ENCODE peak calls at places on chromosome 10, in seven cellular contexts. One of them, this sample, is unnamed.

GRCh38 chr10:61952028-61952638 is 50.6 kb downstream of the ARID5B start:
- DNase-seq in Peyer's patch: no peak
- DNase-seq in fibroblast of mammary gland: no peak
- DNase-seq in GM23338: no peak
- DNase-seq in AG10803: no peak
- DNase-seq in neural progenitor cell: no peak
- DNase-seq in left ventricle myocardium inferior: no peak
- DNase-seq in this sample: no peak

GRCh38 chr10:117374506-117375359 is 507 bp downstream of the PDZD8 start:
- DNase-seq in Peyer's patch: no peak
- DNase-seq in left ventricle myocardium inferior: peak; percentile 55
- DNase-seq in GM23338: peak; percentile 66
- DNase-seq in neural progenitor cell: peak; percentile 77
- DNase-seq in fibroblast of mammary gland: peak; percentile 41
- DNase-seq in AG10803: peak; percentile 36
- DNase-seq in this sample: peak; percentile 47

GRCh38 chr10:59227136-59227673 is 50.8 kb downstream of the PHYHIPL start:
- DNase-seq in AG10803: no peak
- DNase-seq in Peyer's patch: no peak
- DNase-seq in fibroblast of mammary gland: no peak
- DNase-seq in left ventricle myocardium inferior: no peak
- DNase-seq in GM23338: peak; percentile 40
- DNase-seq in neural progenitor cell: peak; percentile 13
- DNase-seq in this sample: no peak

GRCh38 chr10:11875499-11876281 is 52.5 kb downstream of the PROSER2 start:
- DNase-seq in fibroblast of mammary gland: peak; percentile 78
- DNase-seq in Peyer's patch: peak; percentile 74
- DNase-seq in AG10803: peak; percentile 93
- DNase-seq in GM23338: peak; percentile 58
- DNase-seq in neural progenitor cell: peak; percentile 28
- DNase-seq in left ventricle myocardium inferior: peak; percentile 77
- DNase-seq in this sample: peak; percentile 82

GRCh38 chr10:103765981-103766380 is 89.4 kb downstream of the SH3PXD2A start:
- DNase-seq in Peyer's patch: no peak
- DNase-seq in AG10803: no peak
- DNase-seq in GM23338: no peak
- DNase-seq in neural progenitor cell: no peak
- DNase-seq in left ventricle myocardium inferior: peak; percentile 50
- DNase-seq in fibroblast of mammary gland: no peak
- DNase-seq in this sample: no peak

GRCh38 chr10:51000976-51001375 is 73.3 kb upstream of the PRKG1 start:
- DNase-seq in left ventricle myocardium inferior: no peak
- DNase-seq in neural progenitor cell: no peak
- DNase-seq in AG10803: peak; percentile 72
- DNase-seq in GM23338: no peak
- DNase-seq in fibroblast of mammary gland: peak; percentile 36
- DNase-seq in Peyer's patch: no peak
- DNase-seq in this sample: peak; percentile 64

GRCh38 chr10:17673517-17674051 is 29.6 kb downstream of the STAM start:
- DNase-seq in left ventricle myocardium inferior: no peak
- DNase-seq in neural progenitor cell: peak; percentile 61
- DNase-seq in Peyer's patch: no peak
- DNase-seq in AG10803: peak; percentile 90
- DNase-seq in GM23338: peak; percentile 85
- DNase-seq in fibroblast of mammary gland: peak; percentile 93
- DNase-seq in this sample: peak; percentile 98

GRCh38 chr10:115856580-115856979 is 416.4 kb downstream of the GFRA1 start:
- DNase-seq in AG10803: no peak
- DNase-seq in fibroblast of mammary gland: no peak
- DNase-seq in GM23338: peak; percentile 29
- DNase-seq in Peyer's patch: no peak
- DNase-seq in neural progenitor cell: peak; percentile 77
- DNase-seq in left ventricle myocardium inferior: no peak
- DNase-seq in this sample: peak; percentile 9

GRCh38 chr10:117663750-117664149 is 121.2 kb downstream of the EMX2 start:
- DNase-seq in neural progenitor cell: no peak
- DNase-seq in GM23338: no peak
- DNase-seq in left ventricle myocardium inferior: no peak
- DNase-seq in AG10803: peak; percentile 98
- DNase-seq in Peyer's patch: no peak
- DNase-seq in fibroblast of mammary gland: peak; percentile 93
- DNase-seq in this sample: peak; percentile 97

GRCh38 chr10:87585565-87586514 is 73.8 kb upstream of the PAPSS2 start:
- DNase-seq in left ventricle myocardium inferior: no peak
- DNase-seq in fibroblast of mammary gland: peak; percentile 54
- DNase-seq in AG10803: no peak
- DNase-seq in Peyer's patch: no peak
- DNase-seq in neural progenitor cell: no peak
- DNase-seq in GM23338: no peak
- DNase-seq in this sample: peak; percentile 74

GRCh38 chr10:91156196-91156595 is 64.3 kb upstream of the PCGF5 start:
- DNase-seq in GM23338: no peak
- DNase-seq in fibroblast of mammary gland: no peak
- DNase-seq in Peyer's patch: no peak
- DNase-seq in left ventricle myocardium inferior: no peak
- DNase-seq in AG10803: no peak
- DNase-seq in neural progenitor cell: no peak
- DNase-seq in this sample: no peak

DNA sequence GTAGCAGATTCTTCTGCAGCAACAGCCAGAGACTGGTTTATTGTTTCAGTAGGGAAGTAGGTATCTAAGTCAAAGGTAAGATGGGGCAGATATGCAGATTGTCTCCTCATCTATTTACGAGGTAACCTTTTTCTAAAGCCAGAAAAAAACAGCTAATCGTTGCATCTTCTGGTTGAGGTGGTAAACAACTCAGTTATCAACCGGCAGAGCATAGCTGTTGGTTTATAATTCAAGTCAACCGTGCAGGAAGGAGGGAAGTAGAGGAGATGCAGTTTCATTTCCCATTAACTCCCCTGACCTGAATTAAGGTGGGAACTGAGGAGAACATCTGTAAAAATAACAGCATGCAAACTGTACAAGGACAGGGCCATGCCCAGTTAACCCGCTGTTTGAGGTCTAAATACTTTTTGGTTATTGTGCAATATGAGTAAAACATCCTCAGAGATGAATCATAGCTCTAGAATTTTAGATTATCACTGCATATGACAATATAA is 156.5 kb upstream of the ITGB1 start:
- DNase-seq in GM23338: no peak
- DNase-seq in Peyer's patch: no peak
- DNase-seq in neural progenitor cell: no peak
- DNase-seq in AG10803: peak; percentile 74
- DNase-seq in fibroblast of mammary gland: peak; percentile 71
- DNase-seq in left ventricle myocardium inferior: no peak
- DNase-seq in this sample: peak; percentile 85
- H3K4me3 ChIP-seq in GM23338: no peak overlapping the region
- H3K4me3 ChIP-seq in Peyer's patch: no peak overlapping the region
- H3K4me3 ChIP-seq in neural progenitor cell: no peak overlapping the region
- H3K4me3 ChIP-seq in AG10803: no peak overlapping the region
- H3K4me3 ChIP-seq in fibroblast of mammary gland: no peak overlapping the region
- H3K4me3 ChIP-seq in left ventricle myocardium inferior: no peak overlapping the region
- H3K4me3 ChIP-seq in this sample: no peak overlapping the region

GRCh38 chr10:21495686-21496284 is 29.7 kb downstream of the SKIDA1 start:
- DNase-seq in left ventricle myocardium inferior: peak; percentile 85
- DNase-seq in neural progenitor cell: peak; percentile 95
- DNase-seq in Peyer's patch: peak; percentile 87
- DNase-seq in AG10803: peak; percentile 74
- DNase-seq in GM23338: peak; percentile 95
- DNase-seq in fibroblast of mammary gland: peak; percentile 76
- DNase-seq in this sample: peak; percentile 86

GRCh38 chr10:21498416-21498815 is 27.1 kb downstream of the SKIDA1 start:
- DNase-seq in fibroblast of mammary gland: no peak
- DNase-seq in Peyer's patch: no peak
- DNase-seq in left ventricle myocardium inferior: no peak
- DNase-seq in neural progenitor cell: no peak
- DNase-seq in AG10803: no peak
- DNase-seq in GM23338: no peak
- DNase-seq in this sample: no peak

GRCh38 chr10:21498977-21499376 is 26.5 kb downstream of the SKIDA1 start:
- DNase-seq in GM23338: peak; percentile 45
- DNase-seq in fibroblast of mammary gland: no peak
- DNase-seq in left ventricle myocardium inferior: no peak
- DNase-seq in AG10803: no peak
- DNase-seq in Peyer's patch: no peak
- DNase-seq in neural progenitor cell: peak; percentile 59
- DNase-seq in this sample: no peak

GRCh38 chr10:21496285-21497176 is 29.0 kb downstream of the SKIDA1 start:
- DNase-seq in fibroblast of mammary gland: peak; percentile 34
- DNase-seq in neural progenitor cell: peak; percentile 84
- DNase-seq in AG10803: peak; percentile 38
- DNase-seq in left ventricle myocardium inferior: peak; percentile 46
- DNase-seq in GM23338: peak; percentile 63
- DNase-seq in Peyer's patch: peak; percentile 72
- DNase-seq in this sample: no peak

DNA sequence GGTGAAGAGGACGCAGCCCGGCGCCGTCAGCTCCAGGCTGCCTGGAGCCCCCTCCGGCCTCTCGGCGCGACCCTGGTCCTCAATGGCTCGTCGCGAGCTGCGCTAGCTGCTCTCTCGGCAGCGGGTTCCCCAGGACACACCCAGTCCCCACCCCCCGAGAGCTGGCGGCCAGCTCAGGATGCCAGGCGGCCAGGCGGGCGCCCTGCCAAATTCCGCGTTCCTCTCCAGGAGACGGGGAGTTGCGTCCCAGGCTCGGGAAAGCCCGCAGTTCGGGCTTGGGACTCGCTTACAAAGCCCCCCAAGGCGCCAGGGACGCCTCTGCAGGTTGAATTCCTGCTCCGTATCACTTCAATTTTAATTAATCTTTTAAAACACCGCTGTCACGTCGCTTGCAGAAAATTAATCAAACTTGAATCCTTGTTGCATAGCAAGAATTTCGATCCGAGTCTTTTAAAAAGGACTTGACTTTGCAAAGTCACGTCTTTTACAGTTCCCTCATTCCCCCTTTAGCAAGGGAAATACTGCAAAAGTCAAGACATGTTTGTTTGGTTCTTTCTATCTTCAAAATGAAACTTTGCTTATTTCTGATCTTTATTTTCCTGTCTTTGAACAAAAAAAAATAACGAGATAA is 28.2 kb downstream of the SKIDA1 start:
- DNase-seq in neural progenitor cell: peak; percentile 90
- DNase-seq in AG10803: peak; percentile 86
- DNase-seq in GM23338: peak; percentile 91
- DNase-seq in Peyer's patch: peak; percentile 89
- DNase-seq in fibroblast of mammary gland: peak; percentile 73
- DNase-seq in left ventricle myocardium inferior: peak; percentile 92
- DNase-seq in this sample: peak; percentile 62
- TF ChIP-seq CTCF in neural progenitor cell: no peak
- TF ChIP-seq CTCF in AG10803: no peak
- TF ChIP-seq CTCF in GM23338: no peak
- TF ChIP-seq CTCF in Peyer's patch: no peak
- TF ChIP-seq CTCF in fibroblast of mammary gland: no peak
- TF ChIP-seq CTCF in left ventricle myocardium inferior: no peak
- TF ChIP-seq CTCF in this sample: no peak

DNA sequence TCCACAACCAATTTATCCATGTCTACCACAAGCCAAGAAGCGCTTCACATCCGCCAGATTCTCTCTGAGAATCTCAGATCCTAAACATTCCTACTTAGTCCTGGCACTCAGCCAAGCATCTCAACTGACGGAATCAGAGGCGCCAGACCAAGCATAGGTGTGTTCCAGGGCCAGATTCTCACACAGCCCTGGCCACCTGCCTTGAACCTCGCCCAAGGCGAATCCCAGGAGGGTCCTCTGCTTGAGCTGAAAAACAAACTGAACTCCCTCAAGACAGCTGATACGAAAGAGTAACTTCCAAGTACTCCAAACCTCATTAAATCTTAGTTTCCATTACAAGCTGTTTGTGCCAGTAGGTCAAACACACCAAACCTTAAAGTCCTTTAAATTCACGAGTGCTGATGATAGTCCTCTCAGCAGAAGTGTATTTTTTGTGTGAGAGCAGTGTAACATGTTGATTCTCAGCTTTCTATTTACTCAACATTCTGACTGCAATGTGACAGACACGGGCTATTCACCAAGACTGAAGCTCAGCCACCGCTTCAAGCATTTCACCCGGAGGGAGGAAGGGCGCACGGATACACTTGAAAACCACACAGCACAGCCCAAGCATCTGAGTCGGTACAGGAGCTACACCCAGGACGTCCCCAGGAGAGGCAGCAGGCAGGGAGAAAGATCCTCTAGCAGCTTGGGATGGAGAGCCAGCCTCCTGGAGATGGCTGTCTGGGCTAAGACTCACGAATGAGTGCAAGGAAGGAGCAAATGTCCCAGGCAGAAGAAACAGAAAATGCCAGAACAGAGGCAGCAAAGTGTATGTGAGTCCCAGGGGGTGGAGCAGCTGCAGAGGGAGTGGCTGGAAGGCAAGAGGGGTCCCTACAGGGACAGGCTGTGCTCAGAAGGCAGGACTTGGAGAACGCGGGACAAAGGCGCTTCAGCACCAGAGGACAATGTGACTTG is 6.0 kb downstream of the PARD3 start:
- DNase-seq in neural progenitor cell: peak; percentile 75
- DNase-seq in left ventricle myocardium inferior: peak; percentile 42
- DNase-seq in GM23338: peak; percentile 76
- DNase-seq in AG10803: peak; percentile 40
- DNase-seq in fibroblast of mammary gland: no peak
- DNase-seq in Peyer's patch: no peak
- DNase-seq in this sample: peak; percentile 56
- H3K4me3 ChIP-seq in neural progenitor cell: peak overlapping the region; percentile 27
- H3K4me3 ChIP-seq in left ventricle myocardium inferior: peak overlapping the region; percentile 48
- H3K4me3 ChIP-seq in GM23338: peak overlapping the region; percentile 36
- H3K4me3 ChIP-seq in AG10803: peak overlapping the region; percentile 58
- H3K4me3 ChIP-seq in fibroblast of mammary gland: peak overlapping the region; percentile 15
- H3K4me3 ChIP-seq in Peyer's patch: no peak overlapping the region
- H3K4me3 ChIP-seq in this sample: peak overlapping the region; percentile 53

GRCh38 chr10:43105119-43105792 is 28.4 kb downstream of the RET start:
- DNase-seq in neural progenitor cell: peak; percentile 92
- DNase-seq in Peyer's patch: peak; percentile 81
- DNase-seq in fibroblast of mammary gland: peak; percentile 60
- DNase-seq in GM23338: peak; percentile 92
- DNase-seq in AG10803: peak; percentile 67
- DNase-seq in left ventricle myocardium inferior: peak; percentile 77
- DNase-seq in this sample: peak; percentile 75

GRCh38 chr10:43106256-43107091 is 29.6 kb downstream of the RET start:
- DNase-seq in GM23338: no peak
- DNase-seq in neural progenitor cell: no peak
- DNase-seq in left ventricle myocardium inferior: no peak
- DNase-seq in AG10803: no peak
- DNase-seq in fibroblast of mammary gland: no peak
- DNase-seq in Peyer's patch: no peak
- DNase-seq in this sample: no peak

GRCh38 chr10:43108951-43109350 is 29.3 kb upstream of the CSGALNACT2 start:
- DNase-seq in Peyer's patch: no peak
- DNase-seq in left ventricle myocardium inferior: peak; percentile 1
- DNase-seq in GM23338: no peak
- DNase-seq in fibroblast of mammary gland: no peak
- DNase-seq in neural progenitor cell: no peak
- DNase-seq in AG10803: no peak
- DNase-seq in this sample: no peak

GRCh38 chr10:43102063-43102828 is 25.4 kb downstream of the RET start:
- DNase-seq in GM23338: no peak
- DNase-seq in neural progenitor cell: no peak
- DNase-seq in Peyer's patch: no peak
- DNase-seq in fibroblast of mammary gland: no peak
- DNase-seq in left ventricle myocardium inferior: no peak
- DNase-seq in AG10803: no peak
- DNase-seq in this sample: no peak

DNA sequence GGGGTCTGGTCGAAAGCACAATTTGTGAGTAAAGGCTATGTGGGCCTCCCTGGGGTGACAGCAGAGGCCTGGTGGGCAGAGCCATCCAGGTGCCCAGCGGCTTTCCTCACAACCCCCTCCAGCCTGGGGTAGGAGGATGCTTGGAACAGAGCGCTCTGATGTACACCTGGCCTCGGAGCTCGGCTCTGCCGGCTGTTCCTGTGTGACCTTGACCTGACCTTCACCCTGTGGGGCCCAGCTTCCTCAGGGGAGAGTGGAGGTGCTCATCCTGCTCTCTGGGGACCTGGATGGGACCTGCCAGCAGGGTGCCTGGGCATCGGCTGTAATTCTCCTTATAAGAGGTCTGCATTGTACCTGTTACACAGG is 28.9 kb downstream of the RET start:
- DNase-seq in GM23338: no peak
- DNase-seq in Peyer's patch: no peak
- DNase-seq in AG10803: no peak
- DNase-seq in fibroblast of mammary gland: no peak
- DNase-seq in neural progenitor cell: no peak
- DNase-seq in left ventricle myocardium inferior: no peak
- DNase-seq in this sample: no peak
- TF ChIP-seq CTCF in GM23338: no peak
- TF ChIP-seq CTCF in Peyer's patch: no peak
- TF ChIP-seq CTCF in AG10803: no peak
- TF ChIP-seq CTCF in fibroblast of mammary gland: no peak
- TF ChIP-seq CTCF in neural progenitor cell: no peak
- TF ChIP-seq CTCF in left ventricle myocardium inferior: peak; percentile 39
- TF ChIP-seq CTCF in this sample: no peak

This sample was measured in choroid plexus epithelial cell.